ENCODE peak calls at places on chromosomes 1 and 21, in seven cellular contexts. G is aorta; H is gastroesophageal sphincter; Z is heart left ventricle; K is heart right ventricle; O is omental fat pad; M is activated T-cell treated with anti-CD3 and anti-CD28 coated beads, Interleukin-2, amount 50 U/mL, for 72 hours. N is an unnamed sample.

GRCh38 chr1:15618685-15619525 is 1.6 kb downstream of the DDI2 start:
- ATAC-seq in K (no peak), Z (no peak), O (no peak), G (no peak), M (no peak), H (no peak), N (no peak)

GRCh38 chr1:222373831-222374603 is 173.9 kb downstream of the HHIPL2 start:
- ATAC-seq in K (no peak), Z (no peak), M (no peak), H (no peak), O (no peak), G (no peak), N (no peak)

GRCh38 chr1:7989762-7990428 is 28.4 kb downstream of the PARK7 start:
- ATAC-seq in K (peak; percentile 64), M (no peak), H (peak; percentile 42), G (peak; percentile 46), Z (peak; percentile 26), O (no peak), N (no peak)

GRCh38 chr1:222739929-222740328 is 2.9 kb downstream of the FAM177B start:
- ATAC-seq in H (no peak), K (no peak), Z (no peak), M (no peak), G (no peak), O (no peak), N (no peak)

GRCh38 chr1:166080277-166080964 is 86.4 kb downstream of the FAM78B start:
- ATAC-seq in H (no peak), K (peak; percentile 62), G (peak; percentile 35), Z (peak; percentile 63), M (peak; percentile 28), O (no peak), N (no peak)

GRCh38 chr1:52063192-52063591 is 7.1 kb downstream of the BTF3L4 start:
- ATAC-seq in G (no peak), M (no peak), H (no peak), Z (no peak), O (no peak), K (no peak), N (no peak)

GRCh38 chr1:50973255-50973654 is 3.2 kb downstream of the CDKN2C start:
- ATAC-seq in G (no peak), K (no peak), Z (no peak), M (no peak), H (no peak), O (no peak), N (no peak)

GRCh38 chr1:2639203-2639602 is 6.4 kb upstream of the MMEL1 start:
- ATAC-seq in G (no peak), K (no peak), Z (no peak), H (no peak), M (no peak), O (no peak), N (no peak)

GRCh38 chr1:65420590-65421340 is at the start of the genes LEPR and LEPROT:
- ATAC-seq in Z (no peak), G (peak; percentile 0), K (no peak), O (peak; percentile 19), M (no peak), H (peak; percentile 87), N (no peak)

GRCh38 chr21:35904995-35905972 is 155.0 kb downstream of the SETD4 start:
- ATAC-seq in O (peak; percentile 68), G (peak; percentile 85), H (peak; percentile 61), M (no peak), K (peak; percentile 70), Z (peak; percentile 69), N (no peak)

GRCh38 chr1:55611123-55611522 is 396.0 kb upstream of the USP24 start:
- ATAC-seq in G (peak; percentile 50), M (no peak), Z (no peak), H (peak; percentile 25), K (no peak), O (no peak), N (no peak)

GRCh38 chr1:214419650-214420049 is 131.8 kb downstream of the PTPN14 start:
- ATAC-seq in H (no peak), M (no peak), G (no peak), Z (no peak), O (no peak), K (no peak), N (no peak)

GRCh38 chr1:36150296-36151132 is 1.2 kb upstream of the TRAPPC3 start:
- ATAC-seq in G (peak; percentile 90), H (peak; percentile 77), K (peak; percentile 81), O (peak; percentile 75), M (peak; percentile 68), Z (peak; percentile 85), N (peak; percentile 77)

GRCh38 chr1:7719468-7720104 is 51.5 kb upstream of the VAMP3 start:
- ATAC-seq in M (no peak), K (peak; percentile 87), H (no peak), Z (peak; percentile 86), O (no peak), G (no peak), N (no peak)

GRCh38 chr21:43006874-43007208 is 32.5 kb downstream of the PKNOX1 start:
- ATAC-seq in M (no peak), H (no peak), G (no peak), K (no peak), Z (no peak), O (no peak), N (no peak)

GRCh38 chr1:101479945-101480344 is 243.1 kb downstream of the S1PR1 start:
- ATAC-seq in M (no peak), K (no peak), Z (no peak), G (no peak), O (no peak), H (no peak), N (no peak)

GRCh38 chr1:233406339-233406960 is 78.9 kb downstream of the MAP3K21 start:
- ATAC-seq in K (peak; percentile 71), G (no peak), Z (peak; percentile 72), M (peak; percentile 59), O (no peak), H (no peak), N (no peak)

GRCh38 chr1:51512120-51512519 is 6.9 kb downstream of the EPS15 start:
- ATAC-seq in H (no peak), G (no peak), Z (no peak), O (no peak), M (no peak), K (no peak), N (no peak)

GRCh38 chr1:220942278-220942677 is 63.0 kb downstream of the HLX start:
- ATAC-seq in O (no peak), M (no peak), Z (no peak), H (no peak), G (no peak), K (no peak), N (no peak)

GRCh38 chr1:44808938-44809917 is 905 bp downstream of the BTBD19 start:
- ATAC-seq in K (no peak), Z (no peak), G (no peak), M (peak; percentile 67), H (no peak), O (no peak), N (peak; percentile 71)

GRCh38 chr1:235270625-235271024 is 57.4 kb downstream of the ARID4B start:
- ATAC-seq in H (no peak), O (no peak), G (no peak), Z (no peak), K (no peak), M (peak; percentile 83), N (no peak)